ENCODE peak calls at places on chromosomes 11 and 22, in seven cellular contexts. F, K, D, W, E, X and U are unnamed samples.

GRCh38 chr11:118868659-118869058 is 15.0 kb upstream of the CXCR5 start:
- DNase-seq in E (no peak), D (no peak), W (no peak), X (no peak), K (peak; percentile 41), F (no peak), U (no peak)

GRCh38 chr11:95723353-95723942 is 66.1 kb downstream of the FAM76B start:
- DNase-seq in E (no peak), W (no peak), K (no peak), D (no peak), X (no peak), F (no peak), U (no peak)

GRCh38 chr22:24282401-24282800 is 11.8 kb downstream of the SPECC1L start:
- DNase-seq in W (no peak), X (no peak), F (no peak), K (no peak), D (no peak), E (no peak), U (no peak)

GRCh38 chr11:92822410-92822809 is 147.0 kb upstream of the MTNR1B start:
- DNase-seq in X (no peak), W (no peak), E (no peak), F (no peak), D (no peak), K (no peak), U (no peak)

GRCh38 chr11:74696932-74697687 is 34.1 kb downstream of the CHRDL2 start:
- DNase-seq in K (peak; percentile 87), W (peak; percentile 72), E (peak; percentile 67), F (peak; percentile 44), D (no peak), X (no peak), U (no peak)

GRCh38 chr11:35487532-35488078 is 37.8 kb downstream of the PAMR1 start:
- DNase-seq in D (no peak), K (peak; percentile 62), W (no peak), F (peak; percentile 29), X (no peak), E (peak; percentile 57), U (peak; percentile 25)

GRCh38 chr11:107648247-107648646 is 57.3 kb downstream of the ELMOD1 start:
- DNase-seq in W (no peak), D (no peak), F (no peak), E (no peak), K (no peak), X (no peak), U (no peak)

GRCh38 chr11:88861618-88862017 is 204.2 kb downstream of the GRM5 start:
- DNase-seq in X (no peak), K (no peak), F (no peak), W (no peak), D (no peak), E (no peak), U (no peak)

GRCh38 chr11:7903940-7904339 is 27.1 kb downstream of the OR10A6 start:
- DNase-seq in W (peak; percentile 21), E (no peak), X (no peak), K (no peak), F (no peak), D (no peak), U (no peak)

GRCh38 chr22:49997932-49998717 is 14.4 kb downstream of the IL17REL start:
- DNase-seq in D (no peak), K (no peak), F (no peak), X (peak; percentile 69), W (no peak), E (no peak), U (no peak)

GRCh38 chr11:91773090-91773489 is 451.5 kb upstream of the FAT3 start:
- DNase-seq in K (no peak), X (no peak), E (no peak), F (no peak), W (no peak), D (no peak), U (no peak)

GRCh38 chr22:45887202-45888131 is 89.5 kb downstream of the WNT7B start:
- DNase-seq in E (no peak), K (peak; percentile 84), F (no peak), D (no peak), X (peak; percentile 83), W (no peak), U (no peak)

GRCh38 chr22:28759861-28760560 is 12.5 kb upstream of the CCDC117 start:
- DNase-seq in D (no peak), X (no peak), W (no peak), E (no peak), F (no peak), K (no peak), U (no peak)

GRCh38 chr22:37775785-37776638 is 31.7 kb upstream of the GCAT start:
- DNase-seq in K (no peak), D (no peak), X (no peak), E (no peak), W (no peak), F (no peak), U (no peak)

GRCh38 chr11:130606781-130607511 is 158.5 kb downstream of the ADAMTS15 start:
- DNase-seq in E (peak; percentile 61), K (no peak), D (no peak), X (no peak), W (no peak), F (peak; percentile 68), U (no peak)

GRCh38 chr22:30182365-30182764 is 64.2 kb downstream of the LIF start:
- DNase-seq in W (no peak), K (no peak), D (no peak), X (no peak), F (no peak), E (no peak), U (peak; percentile 90)

GRCh38 chr22:17948101-17948500 is 76.3 kb downstream of the MICAL3 start:
- DNase-seq in X (no peak), E (no peak), W (no peak), F (no peak), K (no peak), D (no peak), U (no peak)

GRCh38 chr11:9265211-9266131 is at the start of gene DENND5A:
- DNase-seq in D (peak; percentile 98), E (peak; percentile 87), K (peak; percentile 90), W (peak; percentile 77), X (peak; percentile 96), F (peak; percentile 53), U (peak; percentile 85)
- TF ChIP-seq POLR2A in D (peak; percentile 94), E (peak; percentile 48), K (peak; percentile 92), W (peak; percentile 26), X (peak; percentile 75), F (peak; percentile 82), U (no peak)

DNA sequence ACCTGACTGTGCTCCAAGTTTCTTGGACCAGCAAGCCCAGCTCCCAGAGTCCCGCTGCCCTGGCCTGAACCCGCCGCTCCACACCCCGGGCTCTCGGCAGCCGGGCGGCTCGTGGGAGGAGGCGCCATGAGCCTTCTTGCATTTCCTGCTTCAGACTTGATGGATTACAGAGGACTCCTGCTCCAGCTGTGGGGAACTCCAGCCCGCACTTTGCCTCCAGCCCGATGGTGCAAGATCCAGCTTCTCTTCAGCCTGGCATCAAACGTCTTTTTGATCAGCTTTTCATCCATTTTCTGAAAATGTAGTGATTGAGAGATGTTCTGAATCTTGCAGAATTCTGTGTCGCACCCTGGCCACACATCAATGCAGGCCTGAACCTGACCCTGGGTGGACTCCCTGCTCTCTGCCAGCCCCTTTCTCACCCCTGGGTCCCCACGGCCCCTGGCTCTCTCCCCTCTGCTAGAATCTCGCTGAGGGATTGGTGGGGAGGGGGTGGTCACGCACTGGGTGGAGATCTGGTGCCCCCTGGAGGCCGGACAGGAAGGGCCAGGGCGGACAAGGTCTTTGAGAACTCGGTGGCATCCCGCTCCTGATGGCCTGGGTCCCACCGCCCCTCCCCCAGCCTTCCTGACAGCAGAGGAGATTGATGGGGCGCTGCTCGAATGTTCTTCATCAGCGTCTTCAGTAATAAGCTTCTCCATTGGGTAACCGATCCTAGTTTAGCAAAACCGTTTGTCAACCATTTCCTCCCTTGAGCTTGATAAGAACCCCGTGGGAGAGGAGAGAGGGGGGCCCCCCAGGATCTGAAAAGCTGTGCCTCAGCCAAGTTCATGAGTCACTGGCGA is 12.1 kb upstream of the NFAM1 start:
- DNase-seq in W (peak; percentile 93), F (peak; percentile 66), E (peak; percentile 78), K (peak; percentile 89), D (peak; percentile 70), X (peak; percentile 88), U (peak; percentile 67)
- TF ChIP-seq POLR2A in W (no peak), F (peak; percentile 14), E (no peak), K (peak; percentile 34), D (no peak), X (no peak), U (no peak)

DNA sequence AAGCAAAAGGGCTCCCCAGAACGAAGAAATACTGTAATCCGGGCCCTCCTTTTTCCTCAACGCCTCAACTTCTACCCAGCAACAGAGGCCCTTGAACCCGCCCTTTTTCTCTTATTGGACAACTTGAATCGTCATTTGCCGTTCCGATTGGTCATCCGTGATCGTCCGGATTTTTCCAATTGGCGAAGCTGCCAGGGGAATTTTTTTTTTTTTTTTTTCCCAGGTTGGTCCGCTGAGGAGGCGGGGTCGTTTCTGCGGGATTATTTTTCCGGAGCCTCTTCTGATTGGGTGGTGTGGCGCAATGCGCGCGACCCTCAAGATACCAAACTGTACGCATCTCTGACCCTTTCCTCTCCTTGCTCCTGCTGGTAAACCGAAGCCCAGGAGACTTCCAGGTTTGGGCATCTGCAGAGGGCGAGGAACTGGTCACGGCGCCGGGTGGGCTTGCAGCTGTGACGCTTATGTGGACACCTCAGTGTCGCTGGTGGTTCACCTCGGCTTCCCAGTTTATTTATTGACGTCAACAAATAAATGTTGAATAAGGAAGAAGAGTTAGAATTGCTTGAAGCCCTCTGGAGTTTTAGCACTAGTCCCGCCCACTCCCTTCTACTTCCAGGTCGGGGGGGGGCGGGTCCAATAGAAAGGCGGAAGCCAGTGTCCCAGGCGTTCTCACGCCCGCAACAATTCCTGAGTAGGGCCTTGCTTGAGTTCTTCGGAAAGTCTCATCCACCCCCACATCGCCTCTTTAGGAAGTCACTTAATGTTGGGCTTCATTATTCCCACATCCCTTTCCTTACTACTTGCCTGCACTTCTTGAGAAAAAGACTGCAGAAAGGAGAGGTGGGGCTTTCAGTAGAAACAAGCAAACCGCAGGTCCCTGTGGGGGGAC is at the start of gene TTC9C:
- DNase-seq in W (peak; percentile 93), K (peak; percentile 91), D (peak; percentile 64), E (peak; percentile 94), X (peak; percentile 85), F (peak; percentile 88), U (peak; percentile 96)
- TF ChIP-seq POLR2A in W (peak; percentile 86), K (peak; percentile 84), D (peak; percentile 28), E (no peak), X (peak; percentile 70), F (peak; percentile 57), U (peak; percentile 67)

GRCh38 chr11:47241740-47242400 is 6.7 kb downstream of the ACP2 start:
- DNase-seq in E (no peak), X (no peak), D (no peak), K (no peak), F (no peak), W (no peak), U (no peak)
- TF ChIP-seq POLR2A in E (no peak), X (no peak), D (no peak), K (no peak), F (no peak), W (no peak), U (peak; percentile 20)

DNA sequence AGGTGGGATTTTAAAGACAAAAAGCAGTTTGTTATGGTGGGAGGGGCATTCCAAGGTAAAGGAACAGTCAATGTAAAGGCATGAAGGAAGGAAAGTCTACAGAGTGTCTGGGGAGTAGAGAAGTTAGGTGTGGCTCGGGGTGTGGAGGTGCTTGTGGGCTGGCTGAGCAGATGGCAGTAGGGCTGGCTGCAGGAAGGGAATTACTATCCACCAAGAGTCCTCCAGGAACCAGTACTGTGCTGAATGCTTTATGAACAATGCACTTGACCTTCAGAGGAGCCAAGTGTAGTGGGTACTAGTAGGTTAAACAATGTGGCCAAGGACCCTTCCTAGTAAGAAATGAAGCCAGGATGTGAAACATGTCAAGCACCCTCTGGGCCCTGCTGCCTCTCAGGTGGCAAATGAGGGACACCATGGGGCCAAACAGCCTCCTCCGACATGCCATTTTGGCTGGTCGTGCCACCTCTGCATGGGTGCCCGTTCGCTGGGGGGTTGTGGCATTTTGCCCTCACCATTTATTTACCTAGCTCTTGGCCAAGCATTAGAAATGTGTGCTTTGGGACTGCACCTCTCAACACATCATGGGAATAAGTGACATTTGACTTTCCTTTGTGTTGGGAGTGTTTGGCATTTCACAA is 123.6 kb upstream of the TENM4 start:
- DNase-seq in K (no peak), W (no peak), E (no peak), X (peak; percentile 33), D (no peak), F (no peak), U (no peak)
- TF ChIP-seq POLR2A in K (no peak), W (no peak), E (no peak), X (no peak), D (no peak), F (no peak), U (no peak)